ENCODE peak calls at places on chromosomes 3 and 15, in six cellular contexts. G, Z, E, B, F and T are unnamed samples.

GRCh38 chr3:13353936-13354542 is 66.1 kb downstream of the NUP210 start:
- DNase-seq in G (peak), F (no peak), B (no peak), E (no peak), Z (no peak), T (peak)

GRCh38 chr3:181633556-181633955 is 78.2 kb upstream of the SOX2 start:
- DNase-seq in G (no peak), B (no peak), F (no peak), Z (no peak), E (no peak), T (no peak)

GRCh38 chr3:151362798-151363197 is 21.8 kb downstream of the P2RY12 start:
- DNase-seq in F (no peak), Z (no peak), E (no peak), B (no peak), G (no peak), T (peak)

GRCh38 chr15:77135181-77135580 is 64.3 kb upstream of the TSPAN3 start:
- DNase-seq in Z (no peak), G (no peak), B (no peak), E (no peak), F (no peak), T (no peak)

GRCh38 chr15:88621789-88622604 is 857 bp downstream of the AEN start:
- DNase-seq in Z (no peak), B (no peak), F (peak), G (peak), E (no peak), T (no peak)

GRCh38 chr15:52143862-52144261 is 31.3 kb upstream of the BCL2L10 start:
- DNase-seq in B (peak), E (no peak), Z (no peak), G (no peak), F (no peak), T (no peak)

GRCh38 chr3:9806688-9807589 is 3.1 kb upstream of the TTLL3 start:
- DNase-seq in G (no peak), Z (no peak), B (no peak), E (no peak), F (no peak), T (peak)

GRCh38 chr3:12483364-12483763 is 916 bp upstream of the TSEN2 start:
- DNase-seq in F (no peak), E (no peak), Z (no peak), G (no peak), B (no peak), T (no peak)

GRCh38 chr15:63998489-63998888 is 47.8 kb downstream of the DAPK2 start:
- DNase-seq in E (no peak), B (no peak), G (no peak), F (no peak), Z (no peak), T (no peak)